ENCODE peak calls at places on chromosomes 5 and 9, in eight cellular contexts. R, M, G, S, K, Y, U and J are unnamed samples. For H3K4me1, the result is how much of the 10 kb centered on the place peaks cover.

GRCh38 chr5:150144211-150144801 is 11.3 kb downstream of the PDGFRB start:
- DNase-seq in R (peak), M (no peak), G (peak), S (no peak), K (no peak), Y (peak), U (no peak), J (peak)

GRCh38 chr9:98755006-98755618 is 41.2 kb downstream of the ANKS6 start:
- DNase-seq in R (no peak), M (no peak), G (no peak), S (no peak), K (no peak), Y (peak), U (no peak), J (no peak)

GRCh38 chr9:95040106-95040505 is 277.4 kb downstream of the FANCC start:
- DNase-seq in R (no peak), M (no peak), G (no peak), S (no peak), K (no peak), Y (no peak), U (no peak), J (no peak)

GRCh38 chr9:89519393-89519805 is 21.5 kb upstream of the SEMA4D start:
- DNase-seq in R (peak), M (no peak), G (peak), S (no peak), K (no peak), Y (no peak), U (peak), J (no peak)

GRCh38 chr5:134245101-134245604 is 19.3 kb upstream of the PPP2CA start:
- DNase-seq in R (peak), M (no peak), G (peak), S (peak), K (no peak), Y (peak), U (no peak), J (no peak)

GRCh38 chr9:107935931-107936330 is 446.4 kb upstream of the KLF4 start:
- DNase-seq in R (no peak), M (no peak), G (no peak), S (no peak), K (peak), Y (no peak), U (no peak), J (no peak)

GRCh38 chr9:120652902-120653301 is 61.4 kb downstream of the MEGF9 start:
- DNase-seq in R (no peak), M (no peak), G (no peak), S (no peak), K (no peak), Y (no peak), U (no peak), J (no peak)

GRCh38 chr9:4548796-4549725 is 58.8 kb downstream of the SLC1A1 start:
- DNase-seq in R (peak), M (peak), G (no peak), S (peak), K (no peak), Y (peak), U (no peak), J (no peak)

GRCh38 chr5:38666668-38667498 is 110.4 kb upstream of the LIFR start:
- DNase-seq in R (peak), M (peak), G (peak), S (peak), K (peak), Y (peak), U (peak), J (no peak)

GRCh38 chr5:13659391-13659790 is 285.1 kb downstream of the DNAH5 start:
- DNase-seq in R (peak), M (no peak), G (peak), S (no peak), K (no peak), Y (peak), U (no peak), J (no peak)

GRCh38 chr5:122362361-122362760 is 50.3 kb downstream of the SNCAIP start:
- DNase-seq in R (no peak), M (no peak), G (peak), S (peak), K (no peak), Y (no peak), U (no peak), J (no peak)

GRCh38 chr9:86655147-86655546 is 292.2 kb downstream of the GAS1 start:
- DNase-seq in R (peak), M (no peak), G (peak), S (no peak), K (no peak), Y (no peak), U (no peak), J (no peak)

GRCh38 chr9:87184956-87185642 is 237.8 kb upstream of the GAS1 start:
- DNase-seq in R (peak), M (no peak), G (peak), S (no peak), K (no peak), Y (no peak), U (no peak), J (no peak)

GRCh38 chr9:75106856-75107255 is 18.5 kb downstream of the OSTF1 start:
- DNase-seq in R (no peak), M (no peak), G (no peak), S (no peak), K (no peak), Y (no peak), U (no peak), J (no peak)

GRCh38 chr5:168295574-168296201 is 4.2 kb downstream of the WWC1 start:
- DNase-seq in R (peak), M (peak), G (peak), S (peak), K (peak), Y (peak), U (peak), J (no peak)

GRCh38 chr9:107839371-107839770 is 349.8 kb upstream of the KLF4 start:
- DNase-seq in R (no peak), M (no peak), G (no peak), S (no peak), K (no peak), Y (no peak), U (no peak), J (no peak)

GRCh38 chr5:170632266-170632984 is 128.6 kb downstream of the KCNIP1 start:
- DNase-seq in R (peak), M (peak), G (no peak), S (peak), K (no peak), Y (peak), U (peak), J (no peak)

GRCh38 chr9:90815183-90815943 is 13.7 kb downstream of the SYK start:
- DNase-seq in R (no peak), M (no peak), G (no peak), S (peak), K (no peak), Y (no peak), U (peak), J (peak)

GRCh38 chr9:125532812-125533594 is 174.0 kb downstream of the MAPKAP1 start:
- DNase-seq in R (no peak), M (no peak), G (no peak), S (no peak), K (no peak), Y (no peak), U (no peak), J (no peak)

GRCh38 chr9:115944166-115944948 is 209.2 kb upstream of the PAPPA start:
- DNase-seq in R (peak), M (peak), G (peak), S (peak), K (peak), Y (no peak), U (peak), J (peak)

GRCh38 chr9:121603028-121603427 is 48.4 kb upstream of the DAB2IP start:
- DNase-seq in R (no peak), M (no peak), G (no peak), S (no peak), K (no peak), Y (no peak), U (no peak), J (no peak)

GRCh38 chr5:598564-598890 is 13.6 kb upstream of the CEP72 start:
- DNase-seq in R (no peak), M (no peak), G (no peak), S (no peak), K (no peak), Y (no peak), U (no peak), J (peak)

GRCh38 chr9:84955971-84956370 is 286.4 kb downstream of the NTRK2 start:
- DNase-seq in R (peak), M (no peak), G (peak), S (no peak), K (no peak), Y (no peak), U (no peak), J (no peak)

GRCh38 chr9:83141887-83142286 is 78.9 kb upstream of the RASEF start:
- DNase-seq in R (no peak), M (no peak), G (no peak), S (no peak), K (peak), Y (no peak), U (no peak), J (no peak)

GRCh38 chr5:118968925-118969375 is 19.4 kb downstream of the DTWD2 start:
- DNase-seq in R (peak), M (no peak), G (peak), S (peak), K (no peak), Y (no peak), U (peak), J (peak)

GRCh38 chr9:72415163-72415562 is 50.2 kb upstream of the ZFAND5 start:
- DNase-seq in R (no peak), M (no peak), G (no peak), S (no peak), K (no peak), Y (no peak), U (no peak), J (no peak)

GRCh38 chr9:138006576-138007233 is 129.1 kb downstream of the CACNA1B start:
- DNase-seq in R (no peak), M (peak), G (no peak), S (no peak), K (no peak), Y (no peak), U (no peak), J (no peak)

GRCh38 chr9:91273853-91274552 is 87.7 kb downstream of the AUH start:
- DNase-seq in R (peak), M (no peak), G (peak), S (peak), K (no peak), Y (no peak), U (no peak), J (no peak)

GRCh38 chr9:76082062-76082461 is 191.6 kb downstream of the PCSK5 start:
- DNase-seq in R (no peak), M (no peak), G (no peak), S (no peak), K (no peak), Y (no peak), U (no peak), J (no peak)

GRCh38 chr5:134143964-134144941 is 29.8 kb downstream of the TCF7 start:
- DNase-seq in R (no peak), M (peak), G (no peak), S (no peak), K (no peak), Y (no peak), U (no peak), J (peak)

GRCh38 chr5:179880066-179880650 is 21.5 kb upstream of the MRNIP start:
- DNase-seq in R (no peak), M (no peak), G (no peak), S (no peak), K (no peak), Y (no peak), U (no peak), J (no peak)

GRCh38 chr5:157348049-157348400 is 82.1 kb downstream of the CYFIP2 start:
- DNase-seq in R (no peak), M (no peak), G (no peak), S (no peak), K (no peak), Y (no peak), U (no peak), J (no peak)

GRCh38 chr9:126303488-126303887 is 23.1 kb upstream of the MVB12B start:
- DNase-seq in R (no peak), M (no peak), G (no peak), S (peak), K (no peak), Y (peak), U (no peak), J (no peak)

GRCh38 chr5:55063899-55064298 is 38.5 kb upstream of the GZMA start:
- DNase-seq in R (peak), M (no peak), G (peak), S (no peak), K (no peak), Y (no peak), U (no peak), J (no peak)

GRCh38 chr9:37324261-37324683 is 98.2 kb upstream of the GRHPR start:
- DNase-seq in R (no peak), M (no peak), G (peak), S (peak), K (no peak), Y (no peak), U (no peak), J (no peak)

GRCh38 chr5:134511796-134512660 is 13.4 kb upstream of the JADE2 start:
- DNase-seq in R (peak), M (peak), G (peak), S (peak), K (no peak), Y (peak), U (peak), J (peak)

GRCh38 chr5:16644301-16644889 is 27.6 kb upstream of the RETREG1 start:
- DNase-seq in R (no peak), M (no peak), G (no peak), S (no peak), K (no peak), Y (no peak), U (no peak), J (no peak)

GRCh38 chr5:16639206-16639605 is 22.4 kb upstream of the RETREG1 start:
- DNase-seq in R (no peak), M (no peak), G (no peak), S (no peak), K (no peak), Y (no peak), U (no peak), J (no peak)

DNA sequence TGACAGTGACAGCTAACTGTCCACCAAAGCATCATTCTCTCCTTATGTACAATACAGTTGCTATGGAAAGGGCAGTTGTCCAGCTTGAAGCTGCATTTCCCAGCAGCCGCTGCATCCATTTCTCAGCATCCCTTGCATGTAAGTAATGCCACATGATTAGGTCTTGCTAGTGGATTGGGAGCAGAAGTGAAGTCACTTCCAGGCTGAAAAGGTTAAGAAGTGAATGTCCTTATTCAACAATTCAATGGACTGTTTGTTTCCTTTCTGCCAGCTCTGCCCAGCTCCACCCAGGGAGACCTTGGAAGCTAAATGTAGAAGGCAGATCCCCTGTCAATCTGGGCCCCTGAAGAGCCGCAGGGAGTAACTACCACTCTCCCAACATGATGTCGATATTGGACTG is 26.1 kb upstream of the RETREG1 start:
- DNase-seq in R (no peak), M (no peak), G (no peak), S (no peak), K (no peak), Y (no peak), U (no peak), J (no peak)
- H3K27ac ChIP-seq in R (no peak), M (no peak), G (no peak), S (no peak), K (no peak), Y (no peak), U (no peak), J (no peak)

DNA sequence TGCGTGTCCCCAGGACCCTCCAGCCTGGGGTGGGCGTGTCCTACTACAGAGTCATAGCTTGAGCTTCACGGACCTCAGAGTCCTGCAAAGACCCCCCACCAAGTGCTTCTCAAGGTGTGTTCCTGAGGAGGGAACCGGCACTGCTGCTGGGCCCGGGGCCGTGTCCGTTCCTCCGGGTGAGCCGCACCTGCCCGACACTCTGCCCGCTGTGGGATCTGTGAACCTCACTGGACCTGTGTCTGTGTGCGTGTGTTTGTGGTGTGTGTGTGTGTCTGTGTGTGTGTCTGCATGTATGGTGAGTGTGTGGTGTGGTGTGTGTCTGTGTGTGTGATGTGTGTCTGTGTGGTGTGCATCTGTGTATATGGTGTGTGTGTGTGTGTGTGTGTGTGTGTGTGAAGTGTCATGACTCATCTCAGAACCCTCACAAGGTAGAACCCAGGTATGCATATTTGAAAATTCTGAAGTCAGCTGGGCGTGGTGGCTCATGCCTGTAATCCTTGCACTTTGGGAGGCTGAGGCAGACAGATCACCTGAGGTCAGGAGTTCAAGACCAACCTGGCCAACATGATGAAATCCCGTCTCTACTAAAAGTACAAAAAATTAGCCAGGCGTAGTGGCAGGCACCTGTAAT is 40.9 kb upstream of the RXRA start:
- DNase-seq in R (no peak), M (no peak), G (peak), S (no peak), K (no peak), Y (no peak), U (no peak), J (no peak)
- H3K4me1 ChIP-seq in R (under half), M (under half), G (under half), S (under half), K (under half), Y (under half), U (under half), J (under half)

GRCh38 chr5:36888303-36888702 is 11.7 kb downstream of the NIPBL start:
- DNase-seq in R (no peak), M (no peak), G (no peak), S (no peak), K (no peak), Y (no peak), U (no peak), J (no peak)

GRCh38 chr5:36886791-36887190 is 10.2 kb downstream of the NIPBL start:
- DNase-seq in R (no peak), M (no peak), G (no peak), S (no peak), K (no peak), Y (no peak), U (no peak), J (no peak)

GRCh38 chr5:36885566-36886485 is 9.3 kb downstream of the NIPBL start:
- DNase-seq in R (no peak), M (no peak), G (no peak), S (no peak), K (no peak), Y (no peak), U (no peak), J (no peak)

GRCh38 chr5:36889264-36889663 is 12.7 kb downstream of the NIPBL start:
- DNase-seq in R (no peak), M (no peak), G (no peak), S (no peak), K (no peak), Y (no peak), U (no peak), J (no peak)

GRCh38 chr5:36887532-36887931 is 11.0 kb downstream of the NIPBL start:
- DNase-seq in R (no peak), M (no peak), G (no peak), S (no peak), K (no peak), Y (no peak), U (no peak), J (no peak)
- H3K27ac ChIP-seq in R (no peak), M (no peak), G (no peak), S (no peak), K (no peak), Y (no peak), U (no peak), J (no peak)

GRCh38 chr9:70479880-70480291 is 65.4 kb upstream of the KLF9 start:
- DNase-seq in R (peak), M (no peak), G (peak), S (peak), K (peak), Y (peak), U (peak), J (no peak)

GRCh38 chr9:70478963-70479641 is 64.6 kb upstream of the KLF9 start:
- DNase-seq in R (peak), M (no peak), G (peak), S (no peak), K (peak), Y (no peak), U (peak), J (no peak)

GRCh38 chr9:70477146-70477745 is 62.8 kb upstream of the KLF9 start:
- DNase-seq in R (peak), M (no peak), G (peak), S (no peak), K (no peak), Y (no peak), U (no peak), J (no peak)

GRCh38 chr9:70480405-70480980 is 66.0 kb upstream of the KLF9 start:
- DNase-seq in R (peak), M (peak), G (peak), S (no peak), K (peak), Y (no peak), U (peak), J (peak)

GRCh38 chr9:70477907-70478480 is 63.5 kb upstream of the KLF9 start:
- DNase-seq in R (no peak), M (no peak), G (no peak), S (no peak), K (peak), Y (no peak), U (peak), J (no peak)
- H3K4me1 ChIP-seq in R (under half), M (half or more), G (under half), S (under half), K (half or more), Y (under half), U (half or more), J (under half)

GRCh38 chr5:144331361-144331760 is 160.7 kb downstream of the KCTD16 start:
- DNase-seq in R (no peak), M (no peak), G (no peak), S (no peak), K (no peak), Y (no peak), U (no peak), J (no peak)
- H3K27ac ChIP-seq in R (no peak), M (no peak), G (no peak), S (no peak), K (no peak), Y (no peak), U (no peak), J (no peak)

GRCh38 chr9:131419029-131419614 is 25.2 kb downstream of the PRRC2B start:
- DNase-seq in R (peak), M (no peak), G (no peak), S (no peak), K (no peak), Y (no peak), U (no peak), J (peak)
- H3K4me1 ChIP-seq in R (half or more), M (half or more), G (half or more), S (under half), K (half or more), Y (half or more), U (half or more), J (under half)

GRCh38 chr5:174436805-174437204 is 287.6 kb upstream of the MSX2 start:
- DNase-seq in R (no peak), M (no peak), G (no peak), S (no peak), K (no peak), Y (peak), U (no peak), J (no peak)

GRCh38 chr5:174431504-174431903 is 292.9 kb upstream of the MSX2 start:
- DNase-seq in R (no peak), M (no peak), G (peak), S (peak), K (no peak), Y (no peak), U (no peak), J (no peak)

GRCh38 chr5:174430940-174431339 is 293.4 kb upstream of the MSX2 start:
- DNase-seq in R (no peak), M (no peak), G (no peak), S (no peak), K (no peak), Y (no peak), U (no peak), J (no peak)

GRCh38 chr5:174428895-174429294 is 295.5 kb upstream of the MSX2 start:
- DNase-seq in R (no peak), M (no peak), G (no peak), S (no peak), K (no peak), Y (no peak), U (no peak), J (no peak)

GRCh38 chr5:174433098-174433497 is 291.3 kb upstream of the MSX2 start:
- DNase-seq in R (no peak), M (no peak), G (no peak), S (no peak), K (no peak), Y (no peak), U (no peak), J (no peak)
- H3K27ac ChIP-seq in R (no peak), M (no peak), G (no peak), S (no peak), K (no peak), Y (no peak), U (no peak), J (no peak)